ENCODE peak calls at places on chromosomes 5 and 9, in eight cellular contexts. One of them, this sample, is unnamed.

GRCh38 chr9:21902112-21902511 is 92.1 kb downstream of the CDKN2A start:
- DNase-seq in T-helper 2 cell: no peak
- DNase-seq in HT-29: no peak
- DNase-seq in IMR-90: peak
- DNase-seq in NCI-H1694: no peak
- DNase-seq in left lung: no peak
- DNase-seq in hypothalamus: no peak
- DNase-seq in naive thymus-derived CD8-positive, alpha-beta T cell: no peak
- DNase-seq in this sample: no peak

GRCh38 chr9:27107241-27107640 is 1.8 kb upstream of the TEK start:
- DNase-seq in HT-29: no peak
- DNase-seq in IMR-90: no peak
- DNase-seq in left lung: no peak
- DNase-seq in hypothalamus: no peak
- DNase-seq in naive thymus-derived CD8-positive, alpha-beta T cell: no peak
- DNase-seq in NCI-H1694: no peak
- DNase-seq in T-helper 2 cell: no peak
- DNase-seq in this sample: no peak

GRCh38 chr9:19113964-19114679 is 11.4 kb upstream of the HAUS6 start:
- DNase-seq in HT-29: peak
- DNase-seq in left lung: no peak
- DNase-seq in naive thymus-derived CD8-positive, alpha-beta T cell: no peak
- DNase-seq in IMR-90: no peak
- DNase-seq in hypothalamus: no peak
- DNase-seq in NCI-H1694: no peak
- DNase-seq in T-helper 2 cell: no peak
- DNase-seq in this sample: no peak

GRCh38 chr9:88954073-88954472 is 37.2 kb upstream of the S1PR3 start:
- DNase-seq in hypothalamus: no peak
- DNase-seq in HT-29: no peak
- DNase-seq in NCI-H1694: no peak
- DNase-seq in naive thymus-derived CD8-positive, alpha-beta T cell: no peak
- DNase-seq in left lung: no peak
- DNase-seq in T-helper 2 cell: peak
- DNase-seq in IMR-90: peak
- DNase-seq in this sample: no peak

GRCh38 chr9:99127372-99128132 is 22.6 kb downstream of the TGFBR1 start:
- DNase-seq in IMR-90: peak
- DNase-seq in left lung: no peak
- DNase-seq in naive thymus-derived CD8-positive, alpha-beta T cell: no peak
- DNase-seq in T-helper 2 cell: peak
- DNase-seq in HT-29: no peak
- DNase-seq in NCI-H1694: no peak
- DNase-seq in hypothalamus: no peak
- DNase-seq in this sample: no peak

GRCh38 chr9:116345817-116346216 is 192.2 kb downstream of the PAPPA start:
- DNase-seq in IMR-90: no peak
- DNase-seq in T-helper 2 cell: no peak
- DNase-seq in NCI-H1694: no peak
- DNase-seq in HT-29: no peak
- DNase-seq in naive thymus-derived CD8-positive, alpha-beta T cell: no peak
- DNase-seq in left lung: no peak
- DNase-seq in hypothalamus: no peak
- DNase-seq in this sample: no peak

GRCh38 chr5:128121679-128122078 is 38.1 kb downstream of the SLC12A2 start:
- DNase-seq in left lung: no peak
- DNase-seq in HT-29: peak
- DNase-seq in naive thymus-derived CD8-positive, alpha-beta T cell: no peak
- DNase-seq in T-helper 2 cell: no peak
- DNase-seq in IMR-90: no peak
- DNase-seq in NCI-H1694: no peak
- DNase-seq in hypothalamus: no peak
- DNase-seq in this sample: no peak

GRCh38 chr9:127123239-127123935 is 952 bp upstream of the ANGPTL2 start:
- DNase-seq in naive thymus-derived CD8-positive, alpha-beta T cell: no peak
- DNase-seq in T-helper 2 cell: no peak
- DNase-seq in HT-29: peak
- DNase-seq in hypothalamus: peak
- DNase-seq in IMR-90: no peak
- DNase-seq in NCI-H1694: no peak
- DNase-seq in left lung: no peak
- DNase-seq in this sample: no peak

GRCh38 chr9:116027951-116028350 is 125.6 kb upstream of the PAPPA start:
- DNase-seq in hypothalamus: no peak
- DNase-seq in naive thymus-derived CD8-positive, alpha-beta T cell: no peak
- DNase-seq in IMR-90: peak
- DNase-seq in left lung: no peak
- DNase-seq in T-helper 2 cell: no peak
- DNase-seq in HT-29: no peak
- DNase-seq in NCI-H1694: no peak
- DNase-seq in this sample: no peak

GRCh38 chr5:32143991-32144636 is 30.0 kb downstream of the GOLPH3 start:
- DNase-seq in IMR-90: peak
- DNase-seq in naive thymus-derived CD8-positive, alpha-beta T cell: no peak
- DNase-seq in hypothalamus: no peak
- DNase-seq in NCI-H1694: no peak
- DNase-seq in T-helper 2 cell: no peak
- DNase-seq in HT-29: no peak
- DNase-seq in left lung: no peak
- DNase-seq in this sample: no peak

GRCh38 chr5:131950706-131951105 is 5.2 kb upstream of the MEIKIN start:
- DNase-seq in left lung: no peak
- DNase-seq in NCI-H1694: no peak
- DNase-seq in T-helper 2 cell: no peak
- DNase-seq in HT-29: no peak
- DNase-seq in hypothalamus: no peak
- DNase-seq in naive thymus-derived CD8-positive, alpha-beta T cell: no peak
- DNase-seq in IMR-90: no peak
- DNase-seq in this sample: no peak

GRCh38 chr5:34604119-34604675 is 51.9 kb upstream of the RAI14 start:
- DNase-seq in hypothalamus: no peak
- DNase-seq in HT-29: no peak
- DNase-seq in left lung: no peak
- DNase-seq in IMR-90: no peak
- DNase-seq in T-helper 2 cell: no peak
- DNase-seq in NCI-H1694: no peak
- DNase-seq in naive thymus-derived CD8-positive, alpha-beta T cell: no peak
- DNase-seq in this sample: no peak

GRCh38 chr5:58497956-58498942 is 7.0 kb downstream of the GAPT start:
- DNase-seq in HT-29: peak
- DNase-seq in naive thymus-derived CD8-positive, alpha-beta T cell: no peak
- DNase-seq in left lung: no peak
- DNase-seq in IMR-90: peak
- DNase-seq in hypothalamus: peak
- DNase-seq in NCI-H1694: peak
- DNase-seq in T-helper 2 cell: no peak
- DNase-seq in this sample: no peak

GRCh38 chr9:35112257-35113020 is 3.2 kb downstream of the ATOSB start:
- DNase-seq in NCI-H1694: no peak
- DNase-seq in T-helper 2 cell: no peak
- DNase-seq in HT-29: no peak
- DNase-seq in naive thymus-derived CD8-positive, alpha-beta T cell: no peak
- DNase-seq in left lung: no peak
- DNase-seq in IMR-90: peak
- DNase-seq in hypothalamus: peak
- DNase-seq in this sample: no peak

GRCh38 chr9:87601175-87601574 is 103.5 kb downstream of the DAPK1 start:
- DNase-seq in T-helper 2 cell: no peak
- DNase-seq in IMR-90: no peak
- DNase-seq in NCI-H1694: no peak
- DNase-seq in hypothalamus: no peak
- DNase-seq in left lung: peak
- DNase-seq in HT-29: no peak
- DNase-seq in naive thymus-derived CD8-positive, alpha-beta T cell: no peak
- DNase-seq in this sample: no peak

GRCh38 chr5:174503461-174504265 is 220.7 kb upstream of the MSX2 start:
- DNase-seq in left lung: no peak
- DNase-seq in hypothalamus: peak
- DNase-seq in HT-29: peak
- DNase-seq in T-helper 2 cell: no peak
- DNase-seq in IMR-90: peak
- DNase-seq in naive thymus-derived CD8-positive, alpha-beta T cell: no peak
- DNase-seq in NCI-H1694: no peak
- DNase-seq in this sample: no peak

GRCh38 chr9:115164511-115164974 is 46.6 kb upstream of the TNC start:
- DNase-seq in left lung: no peak
- DNase-seq in naive thymus-derived CD8-positive, alpha-beta T cell: no peak
- DNase-seq in T-helper 2 cell: no peak
- DNase-seq in HT-29: peak
- DNase-seq in IMR-90: peak
- DNase-seq in hypothalamus: peak
- DNase-seq in NCI-H1694: peak
- DNase-seq in this sample: no peak

GRCh38 chr5:1186351-1187233 is 14.8 kb upstream of the SLC6A19 start:
- DNase-seq in naive thymus-derived CD8-positive, alpha-beta T cell: no peak
- DNase-seq in T-helper 2 cell: no peak
- DNase-seq in HT-29: no peak
- DNase-seq in NCI-H1694: no peak
- DNase-seq in left lung: peak
- DNase-seq in hypothalamus: no peak
- DNase-seq in IMR-90: no peak
- DNase-seq in this sample: no peak

GRCh38 chr5:1437452-1437851 is 7.8 kb downstream of the SLC6A3 start:
- DNase-seq in T-helper 2 cell: no peak
- DNase-seq in hypothalamus: no peak
- DNase-seq in HT-29: peak
- DNase-seq in naive thymus-derived CD8-positive, alpha-beta T cell: no peak
- DNase-seq in NCI-H1694: peak
- DNase-seq in IMR-90: peak
- DNase-seq in left lung: no peak
- DNase-seq in this sample: no peak

GRCh38 chr9:89497978-89498844 is at the start of gene SEMA4D:
- DNase-seq in NCI-H1694: peak
- DNase-seq in T-helper 2 cell: peak
- DNase-seq in left lung: peak
- DNase-seq in HT-29: peak
- DNase-seq in hypothalamus: peak
- DNase-seq in IMR-90: peak
- DNase-seq in naive thymus-derived CD8-positive, alpha-beta T cell: no peak
- DNase-seq in this sample: no peak

GRCh38 chr9:124280176-124280691 is 22.5 kb downstream of the NEK6 start:
- DNase-seq in hypothalamus: peak
- DNase-seq in NCI-H1694: no peak
- DNase-seq in IMR-90: peak
- DNase-seq in left lung: no peak
- DNase-seq in HT-29: no peak
- DNase-seq in T-helper 2 cell: no peak
- DNase-seq in naive thymus-derived CD8-positive, alpha-beta T cell: no peak
- DNase-seq in this sample: no peak

GRCh38 chr5:173655196-173655797 is 38.8 kb upstream of the BOD1 start:
- DNase-seq in HT-29: no peak
- DNase-seq in hypothalamus: no peak
- DNase-seq in IMR-90: no peak
- DNase-seq in T-helper 2 cell: no peak
- DNase-seq in naive thymus-derived CD8-positive, alpha-beta T cell: no peak
- DNase-seq in NCI-H1694: no peak
- DNase-seq in left lung: no peak
- DNase-seq in this sample: no peak

This sample was measured in memory B cell.